ENCODE peak calls at places on chromosomes 3 and 15, in six cellular contexts. L is HCT116, X is astrocyte, I is A673, N is H1, A is fibroblast of lung. J is an unnamed sample.

GRCh38 chr3:114973576-114973975 is 173.5 kb downstream of the ZBTB20 start:
- DNase-seq in L (no peak), X (no peak), I (no peak), N (no peak), A (no peak), J (no peak)

GRCh38 chr15:40072216-40072990 is 33.4 kb upstream of the SRP14 start:
- DNase-seq in L (no peak), X (no peak), I (no peak), N (no peak), A (no peak), J (no peak)

GRCh38 chr15:96893159-96893906 is 562.8 kb downstream of the NR2F2 start:
- DNase-seq in L (no peak), X (no peak), I (peak), N (no peak), A (peak), J (no peak)

GRCh38 chr3:38574411-38575278 is 74.8 kb downstream of the SCN5A start:
- DNase-seq in L (no peak), X (no peak), I (no peak), N (no peak), A (no peak), J (no peak)

GRCh38 chr3:102488316-102488715 is 53.5 kb downstream of the ZPLD1 start:
- DNase-seq in L (no peak), X (no peak), I (no peak), N (no peak), A (no peak), J (no peak)

GRCh38 chr15:45653702-45654424 is 19.0 kb downstream of the SQOR start:
- DNase-seq in L (no peak), X (no peak), I (no peak), N (no peak), A (no peak), J (no peak)

GRCh38 chr15:31331389-31331788 is 4.8 kb downstream of the KLF13 start:
- DNase-seq in L (no peak), X (no peak), I (no peak), N (no peak), A (no peak), J (no peak)

GRCh38 chr3:113088616-113089015 is 97.8 kb downstream of the GTPBP8 start:
- DNase-seq in L (no peak), X (no peak), I (no peak), N (no peak), A (no peak), J (no peak)

GRCh38 chr15:38696120-38696727 is 131.6 kb upstream of the RASGRP1 start:
- DNase-seq in L (no peak), X (peak), I (no peak), N (no peak), A (peak), J (no peak)

GRCh38 chr3:15964605-15965061 is 166.9 kb upstream of the ANKRD28 start:
- DNase-seq in L (no peak), X (peak), I (peak), N (no peak), A (peak), J (no peak)

GRCh38 chr3:8210752-8211405 is 290.7 kb upstream of the LMCD1 start:
- DNase-seq in L (no peak), X (peak), I (no peak), N (no peak), A (peak), J (no peak)

GRCh38 chr3:107452436-107452835 is 70.3 kb upstream of the BBX start:
- DNase-seq in L (no peak), X (peak), I (no peak), N (no peak), A (peak), J (no peak)

GRCh38 chr3:32392530-32393302 is 1.1 kb downstream of the CMTM7 start:
- DNase-seq in L (no peak), X (peak), I (no peak), N (no peak), A (peak), J (no peak)

GRCh38 chr3:264394-265156 is 68.0 kb downstream of the CHL1 start:
- DNase-seq in L (no peak), X (peak), I (no peak), N (no peak), A (peak), J (no peak)

GRCh38 chr3:127228866-127229265 is 35.9 kb downstream of the PRR23E start:
- DNase-seq in L (no peak), X (no peak), I (no peak), N (no peak), A (no peak), J (no peak)

GRCh38 chr3:114582929-114583328 is 289.1 kb downstream of the TIGIT start:
- DNase-seq in L (no peak), X (no peak), I (no peak), N (no peak), A (no peak), J (no peak)

GRCh38 chr3:189186093-189186492 is 14.3 kb downstream of the TPRG1 start:
- DNase-seq in L (no peak), X (peak), I (no peak), N (no peak), A (peak), J (no peak)

GRCh38 chr3:8499181-8499611 is 2.4 kb upstream of the LMCD1 start:
- DNase-seq in L (no peak), X (peak), I (no peak), N (peak), A (peak), J (no peak)

GRCh38 chr3:57518276-57518914 is 25.7 kb downstream of the DNAH12 start:
- DNase-seq in L (peak), X (peak), I (no peak), N (no peak), A (peak), J (no peak)

GRCh38 chr3:192802957-192803899 is 75.9 kb upstream of the FGF12 start:
- DNase-seq in L (peak), X (peak), I (peak), N (no peak), A (peak), J (peak)

GRCh38 chr15:81407679-81408078 is 33.7 kb upstream of the TMC3 start:
- DNase-seq in L (no peak), X (no peak), I (no peak), N (no peak), A (no peak), J (no peak)

GRCh38 chr3:64088408-64089136 is 65.3 kb upstream of the PSMD6 start:
- DNase-seq in L (no peak), X (no peak), I (peak), N (no peak), A (no peak), J (peak)

GRCh38 chr15:53976844-53977392 is 1.3 kb upstream of the UNC13C start:
- DNase-seq in L (no peak), X (no peak), I (no peak), N (no peak), A (no peak), J (no peak)

GRCh38 chr3:149575213-149575961 is 82.4 kb downstream of the WWTR1 start:
- DNase-seq in L (no peak), X (peak), I (peak), N (no peak), A (peak), J (no peak)

GRCh38 chr3:11847607-11848006 is 922 bp upstream of the TAMM41 start:
- DNase-seq in L (no peak), X (no peak), I (no peak), N (no peak), A (no peak), J (no peak)

GRCh38 chr15:79170256-79170664 is 79.7 kb upstream of the RASGRF1 start:
- DNase-seq in L (no peak), X (peak), I (no peak), N (no peak), A (peak), J (no peak)

GRCh38 chr3:53796161-53796560 is 50.1 kb downstream of the CHDH start:
- DNase-seq in L (no peak), X (no peak), I (no peak), N (no peak), A (no peak), J (no peak)

GRCh38 chr3:58177747-58178527 is 32.8 kb downstream of the DNASE1L3 start:
- DNase-seq in L (peak), X (peak), I (peak), N (peak), A (peak), J (no peak)

DNA sequence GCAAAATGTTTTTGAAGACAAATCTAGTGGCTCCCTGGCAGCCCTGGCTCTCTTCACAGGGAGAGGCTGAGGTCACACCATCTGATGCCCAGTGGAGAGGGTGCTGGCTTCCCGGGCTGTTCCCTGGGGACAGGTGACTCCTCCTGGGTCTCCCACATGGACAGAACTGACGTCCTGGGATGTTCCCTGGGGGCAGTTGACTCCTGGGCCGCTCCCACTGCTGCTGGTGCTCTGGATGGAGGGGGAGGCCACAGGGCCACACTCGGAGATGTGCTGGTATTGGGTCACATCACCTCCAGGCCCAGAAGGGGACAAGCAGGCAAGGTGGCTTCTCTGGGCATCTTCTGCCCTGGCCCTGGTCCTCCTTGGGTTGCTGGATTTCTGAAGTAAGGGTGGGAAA is 27.8 kb upstream of the ACAD9 start:
- DNase-seq in L (no peak), X (no peak), I (no peak), N (no peak), A (no peak), J (no peak)
- TF ChIP-seq EZH2 in L (no peak), X (no peak), I (no peak), N (no peak), A (no peak), J (no peak)

GRCh38 chr3:131501949-131502348 is 822 bp downstream of the MRPL3 start:
- DNase-seq in L (no peak), X (no peak), I (no peak), N (no peak), A (no peak), J (no peak)

GRCh38 chr3:131503328-131503650 is 518 bp upstream of the MRPL3 start:
- DNase-seq in L (no peak), X (no peak), I (peak), N (no peak), A (no peak), J (peak)

GRCh38 chr3:131502530-131503327 is at the start of gene MRPL3:
- DNase-seq in L (peak), X (peak), I (peak), N (peak), A (peak), J (peak)
- TF ChIP-seq EZH2 in L (no peak), X (no peak), I (no peak), N (no peak), A (no peak), J (no peak)

GRCh38 chr3:50502584-50503423 is 630 bp downstream of the CACNA2D2 start:
- DNase-seq in L (no peak), X (no peak), I (no peak), N (no peak), A (no peak), J (no peak)

GRCh38 chr3:50504681-50505080 is 1.2 kb upstream of the CACNA2D2 start:
- DNase-seq in L (no peak), X (no peak), I (no peak), N (no peak), A (no peak), J (no peak)

GRCh38 chr3:50502225-50502583 is 1.2 kb downstream of the CACNA2D2 start:
- DNase-seq in L (no peak), X (no peak), I (no peak), N (no peak), A (no peak), J (no peak)

GRCh38 chr3:50503504-50503903 is at the start of gene CACNA2D2:
- DNase-seq in L (peak), X (no peak), I (peak), N (no peak), A (peak), J (no peak)

GRCh38 chr3:50503947-50504346 is 513 bp upstream of the CACNA2D2 start:
- DNase-seq in L (no peak), X (no peak), I (no peak), N (no peak), A (no peak), J (no peak)
- TF ChIP-seq EZH2 in L (no peak), X (peak), I (no peak), N (no peak), A (peak), J (no peak)

DNA sequence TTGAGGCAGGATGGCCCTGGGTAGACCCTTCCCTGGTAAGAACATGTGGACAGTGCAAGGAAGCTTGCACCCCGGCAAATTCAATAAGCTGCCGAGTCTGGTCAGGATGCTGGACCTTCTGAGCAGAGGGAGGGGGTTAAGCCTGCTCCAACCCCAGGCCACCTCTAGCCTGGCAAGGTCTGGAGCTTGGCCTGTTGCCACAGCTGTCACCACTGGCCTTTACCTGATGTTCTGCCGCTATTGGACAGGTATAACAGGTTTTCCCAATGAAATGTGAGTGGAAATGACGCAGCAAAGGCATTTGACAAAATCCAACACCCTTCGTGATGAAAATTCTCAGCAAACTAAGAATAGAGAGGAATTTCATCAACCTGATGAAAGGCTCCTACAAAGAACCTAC is 699 bp upstream of the MESP1 start:
- DNase-seq in L (no peak), X (no peak), I (no peak), N (no peak), A (no peak), J (no peak)
- TF ChIP-seq EZH2 in L (no peak), X (no peak), I (no peak), N (no peak), A (no peak), J (no peak)

DNA sequence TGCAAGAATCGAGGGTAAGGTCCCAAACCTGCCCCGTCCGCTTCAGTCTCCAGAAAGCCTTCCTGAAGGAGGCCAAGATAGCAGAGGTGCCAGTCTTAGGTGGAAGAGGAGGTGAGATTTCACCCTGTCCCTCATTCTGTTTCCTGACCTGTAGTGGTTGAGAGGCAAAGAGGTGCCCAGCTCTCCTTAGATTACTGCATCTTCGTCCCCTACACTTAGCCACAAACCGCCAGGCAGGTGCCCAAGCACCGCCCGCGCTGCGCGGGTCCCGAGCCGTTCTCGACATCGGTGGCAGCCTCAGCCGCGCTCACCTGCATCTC is 23.8 kb upstream of the POLG start:
- DNase-seq in L (no peak), X (no peak), I (no peak), N (no peak), A (no peak), J (no peak)
- TF ChIP-seq EZH2 in L (no peak), X (no peak), I (no peak), N (no peak), A (peak), J (no peak)

DNA sequence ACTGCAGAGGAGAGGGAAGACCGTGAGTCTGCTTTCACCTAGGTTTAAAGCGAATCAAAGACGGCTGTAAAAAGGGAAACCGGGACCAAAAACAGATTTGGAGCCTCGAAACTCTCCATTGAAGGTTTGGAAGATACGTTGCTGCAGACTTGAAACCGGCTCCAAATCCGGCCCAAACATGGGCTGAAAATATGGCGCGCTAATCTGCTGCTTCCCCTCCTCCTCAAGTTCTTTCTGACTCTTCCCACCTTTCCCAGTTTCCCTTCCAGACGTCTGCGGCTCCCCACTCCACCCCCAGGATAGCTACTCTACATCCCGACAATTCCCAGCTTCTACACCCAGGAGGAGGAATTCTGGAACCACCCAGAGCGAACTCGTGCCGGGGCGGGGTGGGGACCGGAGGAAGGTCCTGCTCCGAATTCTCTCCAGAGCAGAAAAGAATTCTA is 8.7 kb downstream of the EOMES start:
- DNase-seq in L (no peak), X (no peak), I (no peak), N (no peak), A (no peak), J (no peak)
- TF ChIP-seq EZH2 in L (no peak), X (no peak), I (peak), N (peak), A (peak), J (no peak)

GRCh38 chr3:147423601-147424324 is 14.6 kb downstream of the ZIC1 start:
- DNase-seq in L (no peak), X (no peak), I (no peak), N (no peak), A (no peak), J (no peak)
- TF ChIP-seq EZH2 in L (no peak), X (peak), I (peak), N (peak), A (peak), J (no peak)

DNA sequence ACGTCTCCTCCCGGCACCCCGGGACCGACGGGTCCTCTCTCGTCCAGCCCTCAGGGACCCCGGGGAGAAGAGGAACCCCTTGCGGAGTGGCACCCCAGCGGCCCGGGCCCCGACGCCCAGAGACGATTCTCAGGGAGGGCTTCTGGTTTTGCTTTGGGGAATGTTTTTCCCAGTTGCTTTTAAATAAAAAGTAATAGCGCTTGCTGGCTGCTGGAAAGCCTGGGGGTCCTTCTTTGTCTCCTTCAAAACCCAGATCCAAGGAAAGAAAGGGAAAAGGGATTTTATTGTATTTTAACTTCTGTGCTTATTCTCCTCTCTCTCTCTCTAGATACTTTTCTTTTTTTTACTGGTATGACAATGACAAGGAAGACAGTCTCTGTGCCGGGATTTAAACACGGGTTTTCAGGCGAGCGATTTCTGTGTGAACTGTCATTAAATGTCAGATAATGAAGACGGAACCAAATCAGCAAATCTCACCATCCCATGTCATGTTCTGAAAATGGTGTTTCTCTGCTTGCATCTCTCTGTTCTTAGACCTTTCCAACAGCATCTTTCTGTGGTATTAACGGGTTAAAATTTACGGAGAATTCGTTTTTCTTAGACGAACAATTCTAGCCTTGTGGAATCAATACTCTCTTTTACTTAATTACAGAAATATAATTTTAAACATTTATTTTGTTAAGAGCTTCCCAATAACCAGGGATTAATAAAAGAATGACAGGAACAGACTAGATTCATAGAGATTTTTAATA is 556 bp upstream of the PCOLCE2 start:
- DNase-seq in L (no peak), X (no peak), I (peak), N (no peak), A (no peak), J (no peak)
- TF ChIP-seq EZH2 in L (no peak), X (no peak), I (no peak), N (no peak), A (no peak), J (no peak)

GRCh38 chr3:122183893-122184590 is 574 bp downstream of the CASR start:
- DNase-seq in L (no peak), X (no peak), I (no peak), N (peak), A (no peak), J (no peak)
- TF ChIP-seq EZH2 in L (no peak), X (peak), I (peak), N (peak), A (no peak), J (no peak)

J was measured in SK-N-MC.